ENCODE peak calls at places on chromosomes 4 and X, in ten cellular contexts. One of them, this sample, is unnamed.

GRCh38 chr4:25523405-25523804 is 132.2 kb upstream of the SLC34A2 start:
- DNase-seq in naive thymus-derived CD4-positive, alpha-beta T cell: no peak
- DNase-seq in glomerular endothelial cell: no peak
- DNase-seq in foreskin fibroblast: no peak
- DNase-seq in stomach: no peak
- DNase-seq in CD8-positive, alpha-beta memory T cell: no peak
- DNase-seq in H9: no peak
- DNase-seq in amniotic stem cell: no peak
- DNase-seq in naive thymus-derived CD8-positive, alpha-beta T cell: no peak
- DNase-seq in T-helper 9 cell: no peak
- DNase-seq in this sample: no peak

GRCh38 chr4:54016504-54016903 is 47.9 kb downstream of the CHIC2 start:
- DNase-seq in stomach: no peak
- DNase-seq in naive thymus-derived CD4-positive, alpha-beta T cell: no peak
- DNase-seq in glomerular endothelial cell: no peak
- DNase-seq in amniotic stem cell: no peak
- DNase-seq in foreskin fibroblast: no peak
- DNase-seq in H9: no peak
- DNase-seq in naive thymus-derived CD8-positive, alpha-beta T cell: no peak
- DNase-seq in CD8-positive, alpha-beta memory T cell: no peak
- DNase-seq in T-helper 9 cell: no peak
- DNase-seq in this sample: no peak

GRCh38 chr4:150070464-150071170 is 7.6 kb upstream of the DCLK2 start:
- DNase-seq in CD8-positive, alpha-beta memory T cell: no peak
- DNase-seq in amniotic stem cell: no peak
- DNase-seq in naive thymus-derived CD8-positive, alpha-beta T cell: no peak
- DNase-seq in T-helper 9 cell: no peak
- DNase-seq in naive thymus-derived CD4-positive, alpha-beta T cell: no peak
- DNase-seq in H9: no peak
- DNase-seq in stomach: no peak
- DNase-seq in glomerular endothelial cell: no peak
- DNase-seq in foreskin fibroblast: peak
- DNase-seq in this sample: no peak

GRCh38 chr4:109754093-109754857 is 24.4 kb upstream of the PLA2G12A start:
- DNase-seq in T-helper 9 cell: no peak
- DNase-seq in glomerular endothelial cell: no peak
- DNase-seq in foreskin fibroblast: no peak
- DNase-seq in naive thymus-derived CD4-positive, alpha-beta T cell: peak
- DNase-seq in CD8-positive, alpha-beta memory T cell: peak
- DNase-seq in stomach: no peak
- DNase-seq in amniotic stem cell: no peak
- DNase-seq in H9: no peak
- DNase-seq in naive thymus-derived CD8-positive, alpha-beta T cell: no peak
- DNase-seq in this sample: no peak

GRCh38 chr4:20326977-20327376 is 75.3 kb downstream of the SLIT2 start:
- DNase-seq in glomerular endothelial cell: no peak
- DNase-seq in H9: no peak
- DNase-seq in CD8-positive, alpha-beta memory T cell: no peak
- DNase-seq in naive thymus-derived CD8-positive, alpha-beta T cell: no peak
- DNase-seq in foreskin fibroblast: peak
- DNase-seq in T-helper 9 cell: no peak
- DNase-seq in naive thymus-derived CD4-positive, alpha-beta T cell: no peak
- DNase-seq in stomach: no peak
- DNase-seq in amniotic stem cell: no peak
- DNase-seq in this sample: no peak

GRCh38 chr4:74886490-74886889 is 46.4 kb upstream of the PARM1 start:
- DNase-seq in T-helper 9 cell: no peak
- DNase-seq in stomach: no peak
- DNase-seq in naive thymus-derived CD4-positive, alpha-beta T cell: no peak
- DNase-seq in CD8-positive, alpha-beta memory T cell: no peak
- DNase-seq in H9: no peak
- DNase-seq in glomerular endothelial cell: no peak
- DNase-seq in naive thymus-derived CD8-positive, alpha-beta T cell: no peak
- DNase-seq in amniotic stem cell: no peak
- DNase-seq in foreskin fibroblast: peak
- DNase-seq in this sample: no peak

GRCh38 chr4:85968945-85969830 is 390.7 kb downstream of the MAPK10 start:
- DNase-seq in H9: no peak
- DNase-seq in amniotic stem cell: peak
- DNase-seq in stomach: no peak
- DNase-seq in CD8-positive, alpha-beta memory T cell: no peak
- DNase-seq in T-helper 9 cell: no peak
- DNase-seq in naive thymus-derived CD4-positive, alpha-beta T cell: peak
- DNase-seq in foreskin fibroblast: peak
- DNase-seq in naive thymus-derived CD8-positive, alpha-beta T cell: no peak
- DNase-seq in glomerular endothelial cell: peak
- DNase-seq in this sample: peak

GRCh38 chr4:141464366-141464765 is 172.0 kb upstream of the IL15 start:
- DNase-seq in naive thymus-derived CD4-positive, alpha-beta T cell: no peak
- DNase-seq in glomerular endothelial cell: no peak
- DNase-seq in stomach: no peak
- DNase-seq in CD8-positive, alpha-beta memory T cell: no peak
- DNase-seq in foreskin fibroblast: no peak
- DNase-seq in H9: no peak
- DNase-seq in naive thymus-derived CD8-positive, alpha-beta T cell: no peak
- DNase-seq in T-helper 9 cell: no peak
- DNase-seq in amniotic stem cell: no peak
- DNase-seq in this sample: no peak

GRCh38 chr4:124167602-124168001 is 544.9 kb downstream of the ANKRD50 start:
- DNase-seq in CD8-positive, alpha-beta memory T cell: no peak
- DNase-seq in amniotic stem cell: no peak
- DNase-seq in stomach: no peak
- DNase-seq in glomerular endothelial cell: no peak
- DNase-seq in H9: no peak
- DNase-seq in foreskin fibroblast: no peak
- DNase-seq in naive thymus-derived CD4-positive, alpha-beta T cell: no peak
- DNase-seq in naive thymus-derived CD8-positive, alpha-beta T cell: no peak
- DNase-seq in T-helper 9 cell: no peak
- DNase-seq in this sample: no peak

GRCh38 chrX:143363419-143363818 is 153.9 kb downstream of the SPANXN3 start:
- DNase-seq in CD8-positive, alpha-beta memory T cell: no peak
- DNase-seq in H9: no peak
- DNase-seq in naive thymus-derived CD8-positive, alpha-beta T cell: no peak
- DNase-seq in stomach: no peak
- DNase-seq in foreskin fibroblast: no peak
- DNase-seq in glomerular endothelial cell: no peak
- DNase-seq in T-helper 9 cell: no peak
- DNase-seq in amniotic stem cell: no peak
- DNase-seq in naive thymus-derived CD4-positive, alpha-beta T cell: no peak
- DNase-seq in this sample: no peak

GRCh38 chrX:72258174-72258573 is 18.9 kb downstream of the RPS4X start:
- DNase-seq in glomerular endothelial cell: no peak
- DNase-seq in T-helper 9 cell: no peak
- DNase-seq in amniotic stem cell: peak
- DNase-seq in foreskin fibroblast: peak
- DNase-seq in CD8-positive, alpha-beta memory T cell: no peak
- DNase-seq in naive thymus-derived CD4-positive, alpha-beta T cell: no peak
- DNase-seq in stomach: no peak
- DNase-seq in naive thymus-derived CD8-positive, alpha-beta T cell: no peak
- DNase-seq in H9: no peak
- DNase-seq in this sample: peak

GRCh38 chrX:72394518-72395163 is 88.9 kb upstream of the CITED1 start:
- DNase-seq in H9: no peak
- DNase-seq in amniotic stem cell: peak
- DNase-seq in naive thymus-derived CD4-positive, alpha-beta T cell: no peak
- DNase-seq in stomach: no peak
- DNase-seq in naive thymus-derived CD8-positive, alpha-beta T cell: no peak
- DNase-seq in CD8-positive, alpha-beta memory T cell: no peak
- DNase-seq in foreskin fibroblast: peak
- DNase-seq in T-helper 9 cell: no peak
- DNase-seq in glomerular endothelial cell: no peak
- DNase-seq in this sample: no peak

GRCh38 chr4:79294064-79294463 is 31.8 kb downstream of the NAA11 start:
- DNase-seq in T-helper 9 cell: no peak
- DNase-seq in CD8-positive, alpha-beta memory T cell: no peak
- DNase-seq in H9: no peak
- DNase-seq in stomach: no peak
- DNase-seq in naive thymus-derived CD4-positive, alpha-beta T cell: no peak
- DNase-seq in amniotic stem cell: no peak
- DNase-seq in glomerular endothelial cell: no peak
- DNase-seq in naive thymus-derived CD8-positive, alpha-beta T cell: no peak
- DNase-seq in foreskin fibroblast: no peak
- DNase-seq in this sample: peak

GRCh38 chrX:48901069-48901468 is 3.3 kb downstream of the PQBP1 start:
- DNase-seq in glomerular endothelial cell: no peak
- DNase-seq in stomach: no peak
- DNase-seq in naive thymus-derived CD4-positive, alpha-beta T cell: no peak
- DNase-seq in CD8-positive, alpha-beta memory T cell: no peak
- DNase-seq in amniotic stem cell: no peak
- DNase-seq in H9: no peak
- DNase-seq in foreskin fibroblast: no peak
- DNase-seq in naive thymus-derived CD8-positive, alpha-beta T cell: no peak
- DNase-seq in T-helper 9 cell: no peak
- DNase-seq in this sample: no peak

GRCh38 chrX:43655961-43656494 is at the start of gene MAOA:
- DNase-seq in stomach: peak
- DNase-seq in naive thymus-derived CD8-positive, alpha-beta T cell: no peak
- DNase-seq in H9: peak
- DNase-seq in naive thymus-derived CD4-positive, alpha-beta T cell: peak
- DNase-seq in CD8-positive, alpha-beta memory T cell: peak
- DNase-seq in T-helper 9 cell: peak
- DNase-seq in amniotic stem cell: no peak
- DNase-seq in glomerular endothelial cell: no peak
- DNase-seq in foreskin fibroblast: peak
- DNase-seq in this sample: peak

GRCh38 chr4:76579596-76580375 is 144.8 kb downstream of the SHROOM3 start:
- DNase-seq in amniotic stem cell: no peak
- DNase-seq in naive thymus-derived CD8-positive, alpha-beta T cell: no peak
- DNase-seq in H9: no peak
- DNase-seq in stomach: no peak
- DNase-seq in CD8-positive, alpha-beta memory T cell: no peak
- DNase-seq in foreskin fibroblast: peak
- DNase-seq in naive thymus-derived CD4-positive, alpha-beta T cell: no peak
- DNase-seq in glomerular endothelial cell: no peak
- DNase-seq in T-helper 9 cell: no peak
- DNase-seq in this sample: no peak

GRCh38 chr4:25925486-25926201 is 11.6 kb downstream of the SMIM20 start:
- DNase-seq in naive thymus-derived CD8-positive, alpha-beta T cell: no peak
- DNase-seq in naive thymus-derived CD4-positive, alpha-beta T cell: no peak
- DNase-seq in CD8-positive, alpha-beta memory T cell: no peak
- DNase-seq in H9: peak
- DNase-seq in T-helper 9 cell: no peak
- DNase-seq in glomerular endothelial cell: no peak
- DNase-seq in amniotic stem cell: no peak
- DNase-seq in stomach: peak
- DNase-seq in foreskin fibroblast: peak
- DNase-seq in this sample: peak

GRCh38 chrX:110218591-110218990 is 99.3 kb downstream of the AMMECR1 start:
- DNase-seq in stomach: no peak
- DNase-seq in foreskin fibroblast: peak
- DNase-seq in CD8-positive, alpha-beta memory T cell: no peak
- DNase-seq in glomerular endothelial cell: no peak
- DNase-seq in H9: no peak
- DNase-seq in naive thymus-derived CD4-positive, alpha-beta T cell: no peak
- DNase-seq in amniotic stem cell: no peak
- DNase-seq in naive thymus-derived CD8-positive, alpha-beta T cell: no peak
- DNase-seq in T-helper 9 cell: no peak
- DNase-seq in this sample: no peak

GRCh38 chr4:25061602-25062001 is 30.9 kb upstream of the LGI2 start:
- DNase-seq in amniotic stem cell: no peak
- DNase-seq in naive thymus-derived CD4-positive, alpha-beta T cell: no peak
- DNase-seq in CD8-positive, alpha-beta memory T cell: no peak
- DNase-seq in naive thymus-derived CD8-positive, alpha-beta T cell: no peak
- DNase-seq in stomach: no peak
- DNase-seq in glomerular endothelial cell: no peak
- DNase-seq in H9: no peak
- DNase-seq in foreskin fibroblast: no peak
- DNase-seq in T-helper 9 cell: no peak
- DNase-seq in this sample: no peak

GRCh38 chr4:92234393-92235176 is 69.2 kb upstream of the GRID2 start:
- DNase-seq in T-helper 9 cell: no peak
- DNase-seq in CD8-positive, alpha-beta memory T cell: no peak
- DNase-seq in glomerular endothelial cell: peak
- DNase-seq in stomach: no peak
- DNase-seq in foreskin fibroblast: peak
- DNase-seq in amniotic stem cell: peak
- DNase-seq in naive thymus-derived CD8-positive, alpha-beta T cell: no peak
- DNase-seq in naive thymus-derived CD4-positive, alpha-beta T cell: no peak
- DNase-seq in H9: no peak
- DNase-seq in this sample: peak

GRCh38 chr4:112284166-112284565 is 1.5 kb downstream of the TIFA start:
- DNase-seq in T-helper 9 cell: no peak
- DNase-seq in glomerular endothelial cell: no peak
- DNase-seq in foreskin fibroblast: peak
- DNase-seq in CD8-positive, alpha-beta memory T cell: no peak
- DNase-seq in H9: no peak
- DNase-seq in naive thymus-derived CD8-positive, alpha-beta T cell: no peak
- DNase-seq in naive thymus-derived CD4-positive, alpha-beta T cell: no peak
- DNase-seq in amniotic stem cell: no peak
- DNase-seq in stomach: no peak
- DNase-seq in this sample: no peak

GRCh38 chr4:6393066-6393465 is 79.3 kb downstream of the PPP2R2C start:
- DNase-seq in naive thymus-derived CD4-positive, alpha-beta T cell: no peak
- DNase-seq in stomach: no peak
- DNase-seq in glomerular endothelial cell: no peak
- DNase-seq in amniotic stem cell: no peak
- DNase-seq in H9: no peak
- DNase-seq in T-helper 9 cell: no peak
- DNase-seq in CD8-positive, alpha-beta memory T cell: no peak
- DNase-seq in naive thymus-derived CD8-positive, alpha-beta T cell: no peak
- DNase-seq in foreskin fibroblast: no peak
- DNase-seq in this sample: no peak

GRCh38 chr4:120682981-120683380 is 239.5 kb downstream of the PRDM5 start:
- DNase-seq in stomach: no peak
- DNase-seq in amniotic stem cell: no peak
- DNase-seq in CD8-positive, alpha-beta memory T cell: no peak
- DNase-seq in T-helper 9 cell: no peak
- DNase-seq in foreskin fibroblast: peak
- DNase-seq in naive thymus-derived CD4-positive, alpha-beta T cell: no peak
- DNase-seq in glomerular endothelial cell: no peak
- DNase-seq in naive thymus-derived CD8-positive, alpha-beta T cell: no peak
- DNase-seq in H9: no peak
- DNase-seq in this sample: no peak

GRCh38 chr4:145698507-145698906 is 18.6 kb downstream of the C4orf51 start:
- DNase-seq in foreskin fibroblast: no peak
- DNase-seq in H9: no peak
- DNase-seq in naive thymus-derived CD8-positive, alpha-beta T cell: no peak
- DNase-seq in CD8-positive, alpha-beta memory T cell: no peak
- DNase-seq in stomach: no peak
- DNase-seq in naive thymus-derived CD4-positive, alpha-beta T cell: no peak
- DNase-seq in amniotic stem cell: no peak
- DNase-seq in T-helper 9 cell: no peak
- DNase-seq in glomerular endothelial cell: no peak
- DNase-seq in this sample: no peak

GRCh38 chrX:77160301-77160700 is 286.9 kb upstream of the FGF16 start:
- DNase-seq in H9: peak
- DNase-seq in naive thymus-derived CD8-positive, alpha-beta T cell: no peak
- DNase-seq in naive thymus-derived CD4-positive, alpha-beta T cell: no peak
- DNase-seq in glomerular endothelial cell: no peak
- DNase-seq in stomach: no peak
- DNase-seq in T-helper 9 cell: peak
- DNase-seq in CD8-positive, alpha-beta memory T cell: no peak
- DNase-seq in foreskin fibroblast: no peak
- DNase-seq in amniotic stem cell: no peak
- DNase-seq in this sample: peak

GRCh38 chr4:73984736-73985527 is 3.1 kb downstream of the PPBP start:
- DNase-seq in foreskin fibroblast: peak
- DNase-seq in CD8-positive, alpha-beta memory T cell: no peak
- DNase-seq in amniotic stem cell: no peak
- DNase-seq in H9: peak
- DNase-seq in naive thymus-derived CD4-positive, alpha-beta T cell: no peak
- DNase-seq in naive thymus-derived CD8-positive, alpha-beta T cell: no peak
- DNase-seq in T-helper 9 cell: no peak
- DNase-seq in glomerular endothelial cell: no peak
- DNase-seq in stomach: no peak
- DNase-seq in this sample: no peak

GRCh38 chr4:55397521-55398321 is 2.0 kb downstream of the TMEM165 start:
- DNase-seq in H9: no peak
- DNase-seq in T-helper 9 cell: no peak
- DNase-seq in naive thymus-derived CD8-positive, alpha-beta T cell: no peak
- DNase-seq in CD8-positive, alpha-beta memory T cell: no peak
- DNase-seq in amniotic stem cell: no peak
- DNase-seq in glomerular endothelial cell: no peak
- DNase-seq in stomach: no peak
- DNase-seq in foreskin fibroblast: peak
- DNase-seq in naive thymus-derived CD4-positive, alpha-beta T cell: no peak
- DNase-seq in this sample: no peak

GRCh38 chr4:138816883-138817282 is 198.7 kb upstream of the NOCT start:
- DNase-seq in CD8-positive, alpha-beta memory T cell: no peak
- DNase-seq in foreskin fibroblast: no peak
- DNase-seq in T-helper 9 cell: no peak
- DNase-seq in H9: no peak
- DNase-seq in naive thymus-derived CD8-positive, alpha-beta T cell: no peak
- DNase-seq in glomerular endothelial cell: no peak
- DNase-seq in amniotic stem cell: no peak
- DNase-seq in stomach: no peak
- DNase-seq in naive thymus-derived CD4-positive, alpha-beta T cell: no peak
- DNase-seq in this sample: no peak